ENCODE peak calls at places on chromosomes 12 and 14, in four cellular contexts. H, Z, W and N are unnamed samples.

GRCh38 chr12:109487181-109488050 is 10.0 kb downstream of the UBE3B start:
- DNase-seq in Z (no peak), H (no peak), W (no peak), N (no peak)

GRCh38 chr14:103828315-103828967 is 18.9 kb downstream of the PPP1R13B start:
- DNase-seq in H (no peak), W (no peak), Z (no peak), N (no peak)

GRCh38 chr14:24634158-24634557 is at the start of gene GZMB:
- DNase-seq in Z (no peak), W (no peak), H (no peak), N (no peak)

GRCh38 chr12:118337194-118337838 is 35.4 kb downstream of the TAOK3 start:
- DNase-seq in Z (no peak), H (no peak), W (no peak), N (no peak)

GRCh38 chr12:13342971-13343370 is 146.4 kb downstream of the EMP1 start:
- DNase-seq in W (no peak), H (no peak), Z (no peak), N (no peak)

GRCh38 chr14:71474291-71474690 is 457.9 kb upstream of the RGS6 start:
- DNase-seq in Z (no peak), H (no peak), W (no peak), N (peak)

GRCh38 chr12:27185234-27186045 is 58.6 kb upstream of the STK38L start:
- DNase-seq in Z (no peak), W (peak), H (no peak), N (no peak)

GRCh38 chr14:106317593-106317992 is 791.2 kb downstream of the TMEM121 start:
- DNase-seq in W (no peak), H (no peak), Z (no peak), N (no peak)

GRCh38 chr14:81990312-81990761 is 456.7 kb upstream of the SEL1L start:
- DNase-seq in W (peak), H (peak), Z (peak), N (peak)

GRCh38 chr14:50452979-50453705 is 56.5 kb upstream of the CDKL1 start:
- DNase-seq in W (no peak), Z (no peak), H (no peak), N (no peak)

GRCh38 chr14:60116181-60116580 is 24.5 kb downstream of the PCNX4 start:
- DNase-seq in H (no peak), Z (no peak), W (no peak), N (no peak)

GRCh38 chr12:59823535-59823934 is 227.7 kb downstream of the SLC16A7 start:
- DNase-seq in Z (no peak), H (no peak), W (no peak), N (no peak)

GRCh38 chr12:49323524-49324097 is 556 bp downstream of the TROAP start:
- DNase-seq in H (no peak), W (no peak), Z (no peak), N (no peak)

GRCh38 chr12:46217686-46218508 is 50.9 kb downstream of the SLC38A1 start:
- DNase-seq in H (no peak), W (peak), Z (no peak), N (no peak)

GRCh38 chr12:88267630-88268029 is 125.5 kb downstream of the TMTC3 start:
- DNase-seq in W (no peak), Z (no peak), H (no peak), N (no peak)

GRCh38 chr14:62015945-62016344 is 253.7 kb downstream of the SNAPC1 start:
- DNase-seq in W (no peak), H (no peak), Z (no peak), N (no peak)

GRCh38 chr12:123164710-123165261 is 13.9 kb upstream of the PITPNM2 start:
- DNase-seq in W (no peak), Z (no peak), H (no peak), N (no peak)

GRCh38 chr12:57630891-57631433 is 2.0 kb downstream of the B4GALNT1 start:
- DNase-seq in Z (no peak), W (no peak), H (no peak), N (peak)

GRCh38 chr14:75842624-75843023 is 139.2 kb downstream of the TGFB3 start:
- DNase-seq in Z (no peak), W (no peak), H (no peak), N (peak)

GRCh38 chr12:121793501-121793835 is at the start of gene RHOF:
- DNase-seq in W (no peak), Z (peak), H (no peak), N (peak)

GRCh38 chr14:75267141-75267601 is 11.5 kb upstream of the FOS start:
- DNase-seq in W (no peak), Z (no peak), H (no peak), N (no peak)

GRCh38 chr14:57326253-57326652 is 57.5 kb downstream of the AP5M1 start:
- DNase-seq in W (peak), H (no peak), Z (no peak), N (no peak)

GRCh38 chr14:69519701-69520100 is 35.2 kb downstream of the PLEKHD1 start:
- DNase-seq in Z (no peak), W (no peak), H (no peak), N (no peak)
- TF ChIP-seq RFX5 in Z (no peak), W (no peak), H (no peak), N (no peak)

GRCh38 chr12:78183854-78184253 is 353.2 kb downstream of the NAV3 start:
- DNase-seq in W (no peak), Z (no peak), H (no peak), N (no peak)
- TF ChIP-seq ZBTB33 in W (no peak), Z (no peak), H (no peak), N (no peak)

GRCh38 chr14:92573761-92574498 is 60.3 kb downstream of the RIN3 start:
- DNase-seq in W (no peak), H (no peak), Z (no peak), N (no peak)
- TF ChIP-seq RFX5 in W (no peak), H (no peak), Z (no peak), N (no peak)

GRCh38 chr12:5023842-5024241 is 19.8 kb upstream of the KCNA5 start:
- DNase-seq in Z (no peak), H (no peak), W (no peak), N (no peak)

GRCh38 chr12:5022030-5022429 is 21.6 kb upstream of the KCNA5 start:
- DNase-seq in Z (no peak), H (no peak), W (no peak), N (no peak)

GRCh38 chr12:5026342-5026938 is 17.2 kb upstream of the KCNA5 start:
- DNase-seq in W (no peak), H (no peak), Z (no peak), N (no peak)

GRCh38 chr12:5018677-5019076 is 25.0 kb upstream of the KCNA5 start:
- DNase-seq in Z (no peak), H (no peak), W (no peak), N (no peak)

DNA sequence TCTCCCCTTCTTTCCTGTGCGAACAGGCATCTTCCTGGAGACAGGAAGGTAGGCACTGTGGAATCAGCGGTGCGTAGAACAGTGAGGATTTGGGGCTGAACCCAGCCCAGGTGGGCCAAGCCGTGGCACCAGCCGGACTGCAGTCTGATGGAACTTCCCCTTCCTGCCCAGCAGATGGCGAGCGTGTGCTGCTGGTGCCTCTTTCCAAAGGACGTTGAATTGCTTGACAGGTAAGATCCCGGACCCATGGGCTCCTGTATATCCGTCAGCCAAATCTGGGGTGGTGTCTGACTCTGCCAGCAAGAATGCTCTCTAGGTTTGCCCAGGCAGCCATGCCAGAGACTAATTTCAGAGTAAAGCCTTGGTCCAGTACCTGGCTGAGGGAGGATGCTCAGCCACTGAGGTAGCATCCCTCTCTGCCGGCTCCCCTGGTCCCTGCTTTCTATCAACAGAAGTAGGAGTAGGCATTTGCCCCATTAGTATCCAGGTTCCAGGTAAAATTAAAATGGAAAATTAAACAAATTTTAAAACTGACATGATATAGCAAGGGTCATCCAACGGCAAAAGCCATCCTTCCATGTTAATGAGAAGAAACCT is 21.1 kb upstream of the KCNA5 start:
- DNase-seq in W (no peak), H (peak), Z (peak), N (peak)
- TF ChIP-seq ZBTB33 in W (no peak), H (no peak), Z (no peak), N (no peak)

GRCh38 chr12:98355322-98355721 is 160.1 kb upstream of the TMPO start:
- DNase-seq in W (no peak), Z (no peak), H (no peak), N (no peak)
- TF ChIP-seq RFX5 in W (no peak), Z (no peak), H (no peak), N (no peak)